ENCODE peak calls at places on chromosomes 6 and 20, in six cellular contexts. H is brain microvascular endothelial cell; K is ureter; T is CD4-positive, alpha-beta memory T cell; W is EL; V is glomerular endothelial cell. F is an unnamed sample.

GRCh38 chr6:126550323-126550722 is 210.4 kb downstream of the CENPW start:
- DNase-seq in H (no peak), K (no peak), T (no peak), W (no peak), V (no peak), F (peak; percentile 7)

GRCh38 chr20:62811320-62811719 is 5.5 kb upstream of the COL9A3 start:
- DNase-seq in H (no peak), K (no peak), T (no peak), W (no peak), V (no peak), F (no peak)

GRCh38 chr6:23633986-23634385 is 492.0 kb upstream of the NRSN1 start:
- DNase-seq in H (no peak), K (no peak), T (no peak), W (no peak), V (no peak), F (no peak)

GRCh38 chr6:133899556-133899955 is 10.6 kb downstream of the TCF21 start:
- DNase-seq in H (no peak), K (no peak), T (no peak), W (no peak), V (no peak), F (no peak)

GRCh38 chr6:135941275-135941674 is 89.8 kb downstream of the PDE7B start:
- DNase-seq in H (peak; percentile 25), K (no peak), T (no peak), W (peak; percentile 37), V (no peak), F (no peak)

GRCh38 chr6:131636880-131637792 is at the start of gene ENPP3:
- DNase-seq in H (no peak), K (no peak), T (no peak), W (no peak), V (no peak), F (no peak)

GRCh38 chr6:51513891-51514290 is 573.5 kb downstream of the PKHD1 start:
- DNase-seq in H (no peak), K (no peak), T (no peak), W (no peak), V (no peak), F (no peak)

GRCh38 chr20:48523191-48523757 is 304.5 kb downstream of the PREX1 start:
- DNase-seq in H (peak; percentile 57), K (no peak), T (no peak), W (peak; percentile 57), V (peak; percentile 34), F (no peak)

GRCh38 chr6:16947461-16948159 is 154.2 kb upstream of the STMND1 start:
- DNase-seq in H (peak; percentile 79), K (peak; percentile 67), T (no peak), W (peak; percentile 93), V (peak; percentile 9), F (no peak)

GRCh38 chr6:149230729-149231434 is 86.6 kb upstream of the TAB2 start:
- DNase-seq in H (no peak), K (no peak), T (no peak), W (no peak), V (no peak), F (no peak)

GRCh38 chr20:25424536-25424935 is 17.1 kb downstream of the GINS1 start:
- DNase-seq in H (no peak), K (no peak), T (no peak), W (no peak), V (no peak), F (no peak)

GRCh38 chr6:4589295-4589694 is 186.9 kb upstream of the CDYL start:
- DNase-seq in H (no peak), K (no peak), T (no peak), W (no peak), V (no peak), F (no peak)

GRCh38 chr6:147099974-147100373 is 104.2 kb upstream of the STXBP5 start:
- DNase-seq in H (peak; percentile 89), K (no peak), T (no peak), W (peak; percentile 89), V (no peak), F (no peak)

GRCh38 chr6:135423649-135424128 is 73.9 kb downstream of the AHI1 start:
- DNase-seq in H (peak; percentile 61), K (no peak), T (peak; percentile 18), W (peak; percentile 48), V (peak; percentile 31), F (no peak)

GRCh38 chr6:39927159-39927558 is 7.1 kb downstream of the MOCS1 start:
- DNase-seq in H (peak; percentile 56), K (no peak), T (no peak), W (peak; percentile 62), V (no peak), F (no peak)